ENCODE peak calls at places on chromosomes 2 and 18, in nine cellular contexts. M is left ventricle myocardium inferior; W is tibial nerve; N is psoas muscle; Y is aorta; J is CD8-positive, alpha-beta T cell; S is colonic mucosa; B is H1; R is WERI-Rb-1. I is an unnamed sample. For H3K9me3, the result is how much of the 10 kb centered on the place peaks cover.

GRCh38 chr18:8912348-8913057 is 190.0 kb upstream of the NDUFV2 start:
- DNase-seq in M (no peak), W (no peak), N (no peak), Y (no peak), J (no peak), S (no peak), B (no peak), R (no peak), I (no peak)

GRCh38 chr2:16716944-16717343 is 51.3 kb upstream of the CYRIA start:
- DNase-seq in M (no peak), W (no peak), N (no peak), Y (peak), J (no peak), S (no peak), B (no peak), R (no peak), I (no peak)

GRCh38 chr2:217947341-217948316 is 55.2 kb downstream of the TNS1 start:
- DNase-seq in M (no peak), W (no peak), N (no peak), Y (no peak), J (no peak), S (no peak), B (no peak), R (peak), I (no peak)

GRCh38 chr18:525066-525797 is 24.7 kb upstream of the COLEC12 start:
- DNase-seq in M (no peak), W (no peak), N (no peak), Y (no peak), J (no peak), S (no peak), B (no peak), R (no peak), I (no peak)

GRCh38 chr18:22285299-22286140 is 116.1 kb downstream of the GATA6 start:
- DNase-seq in M (no peak), W (no peak), N (no peak), Y (no peak), J (no peak), S (no peak), B (no peak), R (no peak), I (no peak)

GRCh38 chr2:240226672-240227537 is 86.4 kb upstream of the OTOS start:
- DNase-seq in M (no peak), W (no peak), N (no peak), Y (peak), J (peak), S (peak), B (no peak), R (no peak), I (peak)

GRCh38 chr2:111135910-111136297 is 15.2 kb downstream of the BCL2L11 start:
- DNase-seq in M (peak), W (no peak), N (peak), Y (no peak), J (no peak), S (no peak), B (peak), R (peak), I (no peak)

GRCh38 chr2:178829299-178829698 is 22.1 kb upstream of the TTN start:
- DNase-seq in M (no peak), W (no peak), N (no peak), Y (no peak), J (no peak), S (no peak), B (no peak), R (no peak), I (no peak)

GRCh38 chr2:223203971-223204370 is 152.0 kb downstream of the KCNE4 start:
- DNase-seq in M (no peak), W (no peak), N (no peak), Y (no peak), J (no peak), S (no peak), B (no peak), R (no peak), I (no peak)

GRCh38 chr2:9205963-9206948 is at the start of gene ASAP2:
- DNase-seq in M (peak), W (peak), N (peak), Y (peak), J (peak), S (peak), B (peak), R (peak), I (no peak)

GRCh38 chr2:196259507-196260481 is 88.4 kb upstream of the STK17B start:
- DNase-seq in M (no peak), W (no peak), N (no peak), Y (no peak), J (peak), S (no peak), B (no peak), R (no peak), I (peak)

GRCh38 chr18:80050797-80051196 is 16.6 kb downstream of the RBFA start:
- DNase-seq in M (no peak), W (no peak), N (no peak), Y (no peak), J (no peak), S (no peak), B (no peak), R (no peak), I (no peak)
- H3K9me3 ChIP-seq in M (under half), W (under half), N (under half), Y (under half), J (under half), S (under half), B (under half), R (under half), I (under half)

GRCh38 chr18:43648002-43648401 is 370.7 kb upstream of the SYT4 start:
- DNase-seq in M (no peak), W (no peak), N (no peak), Y (no peak), J (no peak), S (no peak), B (no peak), R (no peak), I (no peak)

GRCh38 chr18:43651067-43651466 is 373.8 kb upstream of the SYT4 start:
- DNase-seq in M (no peak), W (no peak), N (no peak), Y (no peak), J (no peak), S (no peak), B (no peak), R (no peak), I (no peak)

DNA sequence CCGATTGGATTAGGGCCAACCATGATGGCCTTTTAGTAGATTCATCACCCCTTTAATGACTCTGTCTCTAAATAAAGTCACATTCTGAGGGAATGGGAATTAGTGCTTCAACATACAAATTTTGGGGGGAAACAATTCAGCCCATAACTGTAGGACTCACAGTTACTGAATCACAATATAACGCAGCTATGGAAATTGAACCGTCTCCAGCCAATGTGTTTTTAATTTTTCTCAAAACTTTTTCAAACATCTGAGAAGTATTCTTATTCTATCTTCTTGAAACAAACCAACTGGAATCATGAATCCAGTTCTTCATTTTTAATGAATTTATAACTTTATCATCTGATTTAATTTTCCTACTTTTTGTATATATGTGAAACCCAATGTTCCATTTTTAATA is 373.1 kb upstream of the SYT4 start:
- DNase-seq in M (no peak), W (no peak), N (no peak), Y (no peak), J (no peak), S (no peak), B (no peak), R (no peak), I (no peak)
- H3K9me3 ChIP-seq in M (under half), W (under half), N (under half), Y (under half), J (under half), S (under half), B (under half), R (under half), I (under half)

DNA sequence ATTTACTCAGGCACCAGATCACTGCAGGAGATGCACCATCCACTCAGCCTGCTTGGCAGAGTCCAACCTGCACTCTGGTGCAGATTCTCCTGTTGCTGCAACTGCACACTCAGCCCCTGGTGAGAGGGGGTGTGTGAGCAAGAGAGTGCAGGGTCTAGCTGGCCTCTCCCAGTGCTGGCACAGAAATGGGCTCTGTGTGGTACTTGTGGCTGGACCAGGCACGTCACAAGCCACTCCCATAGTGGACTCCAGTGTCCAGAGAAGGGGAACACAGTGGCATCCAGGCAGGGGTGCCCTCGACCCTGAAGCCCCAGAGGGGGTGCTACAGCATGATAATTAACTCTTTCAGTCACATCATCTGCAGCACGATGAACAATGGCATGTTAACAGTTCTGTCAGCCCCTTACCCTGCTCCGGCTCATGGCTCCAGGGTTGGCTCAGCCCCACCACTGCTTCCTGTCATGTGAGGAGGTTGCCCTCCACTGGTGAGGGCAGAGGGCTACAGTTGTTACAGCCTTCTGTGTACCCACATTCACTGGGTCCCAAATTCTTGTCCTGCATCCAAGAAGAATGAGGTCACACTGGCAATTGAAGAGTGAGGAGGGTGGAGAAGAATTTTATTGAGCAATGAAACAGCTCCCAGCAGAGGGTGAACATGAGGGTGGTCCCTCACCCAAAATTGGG is 135.7 kb downstream of the EVA1A start:
- DNase-seq in M (no peak), W (no peak), N (no peak), Y (no peak), J (no peak), S (no peak), B (peak), R (peak), I (no peak)
- H3K9me3 ChIP-seq in M (under half), W (under half), N (under half), Y (under half), J (under half), S (under half), B (under half), R (under half), I (under half)

GRCh38 chr2:80429251-80429650 is 124.7 kb upstream of the LRRTM1 start:
- DNase-seq in M (no peak), W (no peak), N (no peak), Y (no peak), J (no peak), S (no peak), B (no peak), R (peak), I (no peak)
- H3K9me3 ChIP-seq in M (under half), W (under half), N (under half), Y (under half), J (under half), S (under half), B (under half), R (under half), I (under half)

GRCh38 chr2:239226677-239227076 is 174.1 kb downstream of the HDAC4 start:
- DNase-seq in M (no peak), W (no peak), N (no peak), Y (no peak), J (no peak), S (no peak), B (no peak), R (no peak), I (no peak)
- H3K9me3 ChIP-seq in M (under half), W (under half), N (under half), Y (under half), J (under half), S (under half), B (under half), R (under half), I (under half)

DNA sequence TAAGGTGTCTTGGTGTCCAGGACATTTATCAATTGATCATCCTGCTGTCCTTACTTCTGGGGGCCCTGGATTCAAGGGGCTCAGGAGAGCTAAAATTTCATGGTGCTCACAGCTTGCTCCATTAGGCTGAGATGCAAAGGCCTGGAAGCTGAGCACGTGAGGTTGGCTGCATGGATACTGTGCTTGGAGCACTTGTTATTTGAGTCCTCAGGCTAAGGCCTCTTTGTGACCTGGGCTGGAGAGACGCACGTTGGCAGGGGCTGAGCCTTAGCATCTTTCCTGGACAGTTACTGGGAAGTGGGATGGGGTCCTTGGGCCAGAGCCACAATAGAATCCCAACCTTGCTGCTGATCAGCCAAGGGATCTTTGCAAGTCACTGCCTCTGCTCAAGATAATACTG is 151.2 kb upstream of the HS6ST1 start:
- DNase-seq in M (no peak), W (no peak), N (no peak), Y (no peak), J (no peak), S (peak), B (peak), R (no peak), I (no peak)
- H3K9me3 ChIP-seq in M (under half), W (under half), N (under half), Y (under half), J (under half), S (under half), B (under half), R (under half), I (under half)

DNA sequence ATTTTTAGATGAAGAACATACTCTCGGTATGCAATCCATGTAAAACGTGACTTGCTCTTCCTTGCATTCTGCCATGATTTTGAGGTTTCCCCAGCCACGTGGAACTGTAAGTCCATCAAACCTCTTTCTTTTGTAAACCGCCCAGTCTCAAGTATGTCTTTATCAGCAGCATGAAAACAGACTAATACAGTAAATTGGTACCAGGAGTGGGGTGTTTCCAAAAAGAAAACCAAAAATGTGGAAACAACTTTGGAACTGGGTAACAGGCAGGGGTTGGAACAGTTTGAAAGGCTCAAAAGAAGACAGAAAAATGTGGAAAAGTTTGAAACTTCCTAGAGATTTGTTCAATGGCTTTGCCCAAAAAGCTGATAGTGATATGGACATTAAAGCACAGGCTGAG is 1957.9 kb downstream of the SUCLG1 start:
- DNase-seq in M (no peak), W (no peak), N (no peak), Y (no peak), J (no peak), S (no peak), B (no peak), R (no peak), I (no peak)
- H3K9me3 ChIP-seq in M (under half), W (under half), N (under half), Y (under half), J (under half), S (under half), B (under half), R (under half), I (under half)